ENCODE peak calls at places on chromosome 16, in nine cellular contexts. L is astrocyte of the spinal cord, J is ascending aorta, K is lower lobe of right lung, C is fibroblast of mammary gland, O is HFF-Myc, P is left ventricle myocardium inferior, D is heart right ventricle, I is cardiac fibroblast. V is an unnamed sample.

GRCh38 chr16:30649725-30650368 is 913 bp upstream of the PRR14 start:
- DNase-seq in L (peak), J (no peak), K (no peak), C (no peak), O (no peak), P (no peak), D (no peak), I (no peak), V (no peak)

GRCh38 chr16:86432691-86433090 is 77.6 kb upstream of the FOXF1 start:
- DNase-seq in L (peak), J (no peak), K (no peak), C (no peak), O (no peak), P (no peak), D (no peak), I (no peak), V (peak)

GRCh38 chr16:15770512-15770911 is 86.3 kb downstream of the MYH11 start:
- DNase-seq in L (no peak), J (no peak), K (no peak), C (peak), O (no peak), P (no peak), D (no peak), I (peak), V (no peak)

GRCh38 chr16:79519448-79519847 is 81.1 kb downstream of the MAF start:
- DNase-seq in L (no peak), J (no peak), K (peak), C (no peak), O (no peak), P (peak), D (no peak), I (no peak), V (peak)

GRCh38 chr16:85847681-85848601 is 48.4 kb downstream of the COX4I1 start:
- DNase-seq in L (no peak), J (no peak), K (no peak), C (no peak), O (no peak), P (no peak), D (no peak), I (no peak), V (no peak)

GRCh38 chr16:17529982-17530760 is 59.4 kb upstream of the XYLT1 start:
- DNase-seq in L (no peak), J (no peak), K (no peak), C (no peak), O (no peak), P (no peak), D (no peak), I (no peak), V (peak)

GRCh38 chr16:4855804-4856203 is 8.5 kb downstream of the UBN1 start:
- DNase-seq in L (no peak), J (no peak), K (no peak), C (no peak), O (no peak), P (no peak), D (no peak), I (no peak), V (no peak)

GRCh38 chr16:23500866-23501234 is 9.4 kb downstream of the GGA2 start:
- DNase-seq in L (no peak), J (no peak), K (no peak), C (no peak), O (no peak), P (no peak), D (no peak), I (no peak), V (no peak)

GRCh38 chr16:14334366-14335105 is 263.4 kb downstream of the MRTFB start:
- DNase-seq in L (no peak), J (no peak), K (no peak), C (peak), O (peak), P (no peak), D (no peak), I (peak), V (no peak)

GRCh38 chr16:88772871-88773811 is 11.9 kb downstream of the PIEZO1 start:
- DNase-seq in L (peak), J (peak), K (peak), C (peak), O (peak), P (peak), D (peak), I (peak), V (no peak)

GRCh38 chr16:72172105-72173034 is at the start of gene PMFBP1:
- DNase-seq in L (peak), J (peak), K (no peak), C (peak), O (peak), P (no peak), D (peak), I (peak), V (no peak)

GRCh38 chr16:86946396-86946795 is 368.0 kb downstream of the FOXL1 start:
- DNase-seq in L (peak), J (no peak), K (no peak), C (no peak), O (no peak), P (no peak), D (no peak), I (no peak), V (no peak)

GRCh38 chr16:81618661-81619060 is 160.4 kb upstream of the PLCG2 start:
- DNase-seq in L (no peak), J (no peak), K (no peak), C (no peak), O (no peak), P (no peak), D (no peak), I (no peak), V (no peak)

GRCh38 chr16:73369841-73370240 is 321.9 kb upstream of the ZFHX3 start:
- DNase-seq in L (no peak), J (no peak), K (no peak), C (no peak), O (no peak), P (no peak), D (no peak), I (no peak), V (no peak)

GRCh38 chr16:85969591-85969990 is 70.6 kb downstream of the IRF8 start:
- DNase-seq in L (peak), J (no peak), K (no peak), C (no peak), O (no peak), P (no peak), D (no peak), I (no peak), V (no peak)

GRCh38 chr16:13858873-13859580 is 60.9 kb upstream of the ERCC4 start:
- DNase-seq in L (no peak), J (no peak), K (no peak), C (no peak), O (no peak), P (no peak), D (no peak), I (no peak), V (no peak)

GRCh38 chr16:73179671-73180370 is 131.9 kb upstream of the ZFHX3 start:
- DNase-seq in L (no peak), J (no peak), K (no peak), C (no peak), O (no peak), P (peak), D (peak), I (no peak), V (no peak)

GRCh38 chr16:29318037-29318436 is 88.5 kb downstream of the NPIPB11 start:
- DNase-seq in L (peak), J (no peak), K (no peak), C (no peak), O (no peak), P (no peak), D (no peak), I (no peak), V (no peak)

GRCh38 chr16:25031132-25031440 is 15.9 kb upstream of the ARHGAP17 start:
- DNase-seq in L (no peak), J (no peak), K (no peak), C (no peak), O (no peak), P (no peak), D (no peak), I (no peak), V (no peak)

GRCh38 chr16:46746821-46747776 is 1.0 kb downstream of the MYLK3 start:
- DNase-seq in L (no peak), J (no peak), K (no peak), C (no peak), O (no peak), P (peak), D (peak), I (no peak), V (no peak)

GRCh38 chr16:65102326-65102725 is 19.5 kb downstream of the CDH11 start:
- DNase-seq in L (no peak), J (no peak), K (no peak), C (no peak), O (no peak), P (no peak), D (no peak), I (no peak), V (no peak)

GRCh38 chr16:67943256-67943618 is 683 bp downstream of the LCAT start:
- DNase-seq in L (no peak), J (no peak), K (no peak), C (no peak), O (no peak), P (no peak), D (no peak), I (no peak), V (no peak)

GRCh38 chr16:67943619-67944503 is at the start of gene LCAT:
- DNase-seq in L (peak), J (peak), K (no peak), C (peak), O (no peak), P (peak), D (peak), I (peak), V (peak)

GRCh38 chr16:67941469-67942199 is 2.3 kb downstream of the LCAT start:
- DNase-seq in L (no peak), J (no peak), K (no peak), C (no peak), O (no peak), P (no peak), D (no peak), I (no peak), V (no peak)

GRCh38 chr16:67942200-67942509 is 1.8 kb downstream of the LCAT start:
- DNase-seq in L (peak), J (no peak), K (no peak), C (peak), O (no peak), P (no peak), D (no peak), I (peak), V (no peak)

DNA sequence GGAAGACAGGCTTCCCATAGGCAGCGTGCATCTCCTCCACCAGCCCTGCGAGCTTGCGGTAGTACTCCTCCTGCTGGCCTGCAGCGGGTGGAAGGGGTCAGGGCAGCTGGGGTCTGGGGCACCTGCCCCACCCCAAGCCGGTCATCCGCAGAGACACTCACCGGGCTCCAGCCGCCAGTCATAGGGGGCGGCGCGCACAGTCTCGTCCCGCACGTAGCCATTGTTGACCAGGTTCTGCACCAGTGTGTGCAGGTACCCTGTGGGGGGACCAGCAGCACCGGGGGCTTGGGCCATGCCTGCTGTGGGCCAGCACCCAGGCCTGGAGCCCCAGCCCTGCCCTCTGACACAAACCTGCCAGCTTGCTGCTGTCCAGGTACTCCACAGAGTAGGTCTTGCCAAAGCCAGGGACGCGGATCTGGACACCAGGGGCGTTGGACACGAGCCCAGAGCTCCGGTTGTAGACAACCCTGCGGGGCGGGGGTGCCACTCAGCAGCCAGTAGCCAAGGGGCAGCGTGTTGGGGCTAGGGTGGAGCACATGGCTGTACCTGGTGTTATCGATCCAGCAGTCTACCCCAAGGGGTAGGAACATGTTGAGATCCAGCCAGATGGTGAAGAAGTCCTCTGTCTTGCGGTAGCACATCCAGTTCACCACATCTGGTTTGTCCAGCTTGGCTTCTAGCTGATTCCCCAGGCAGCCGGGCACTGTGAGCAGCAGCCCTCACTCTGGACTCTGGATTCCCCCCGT is 1.2 kb downstream of the LCAT start:
- DNase-seq in L (no peak), J (no peak), K (no peak), C (no peak), O (no peak), P (no peak), D (no peak), I (no peak), V (no peak)
- TF ChIP-seq CTCF in L (no peak), J (no peak), K (no peak), C (no peak), O (no peak), P (no peak), D (no peak), I (no peak), V (no peak)

GRCh38 chr16:67393111-67393789 is at the start of gene TPPP3:
- DNase-seq in L (peak), J (peak), K (peak), C (peak), O (no peak), P (peak), D (peak), I (peak), V (peak)
- H3K4me3 ChIP-seq in L (peak), J (peak), K (peak), C (peak), O (peak), P (peak), D (peak), I (peak), V (no peak)

DNA sequence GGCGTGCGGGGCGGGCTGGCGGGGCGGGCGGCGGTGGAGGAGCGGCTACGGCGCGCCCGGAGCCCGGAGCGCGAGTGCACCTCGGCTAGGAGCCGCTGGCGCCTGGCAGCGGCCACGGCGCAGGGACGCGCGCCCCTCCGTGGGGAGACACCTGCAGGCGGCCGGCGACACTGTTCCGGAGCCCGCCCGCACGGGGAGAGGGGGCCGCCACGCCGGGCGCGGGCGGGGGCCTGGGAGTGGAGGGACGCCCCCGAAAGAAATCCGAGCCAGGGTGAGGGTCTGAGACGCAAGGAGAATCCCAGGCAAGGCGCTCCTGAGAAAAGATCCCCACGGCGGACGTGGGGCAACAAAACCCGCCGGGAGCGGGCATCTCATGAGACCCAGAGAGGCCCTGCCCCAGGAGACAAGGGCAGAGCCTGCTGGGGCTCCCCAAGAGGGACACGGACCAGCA is at the start of gene GSG1L:
- DNase-seq in L (no peak), J (no peak), K (no peak), C (no peak), O (no peak), P (no peak), D (no peak), I (no peak), V (no peak)
- TF ChIP-seq CTCF in L (no peak), J (peak), K (no peak), C (no peak), O (no peak), P (peak), D (peak), I (no peak), V (no peak)

GRCh38 chr16:62036101-62036806 is at the start of gene CDH8:
- DNase-seq in L (peak), J (no peak), K (peak), C (no peak), O (no peak), P (no peak), D (no peak), I (no peak), V (no peak)

GRCh38 chr16:62036807-62037135 is 533 bp upstream of the CDH8 start:
- DNase-seq in L (no peak), J (no peak), K (no peak), C (no peak), O (no peak), P (no peak), D (no peak), I (no peak), V (no peak)

GRCh38 chr16:62034236-62035114 is 1.8 kb downstream of the CDH8 start:
- DNase-seq in L (peak), J (no peak), K (no peak), C (no peak), O (no peak), P (no peak), D (no peak), I (no peak), V (no peak)

GRCh38 chr16:62033065-62033464 is 3.2 kb downstream of the CDH8 start:
- DNase-seq in L (no peak), J (no peak), K (no peak), C (no peak), O (no peak), P (no peak), D (no peak), I (no peak), V (no peak)

GRCh38 chr16:62035115-62036092 is 834 bp downstream of the CDH8 start:
- DNase-seq in L (peak), J (no peak), K (no peak), C (no peak), O (no peak), P (no peak), D (no peak), I (no peak), V (no peak)
- H3K4me3 ChIP-seq in L (peak), J (peak), K (peak), C (no peak), O (no peak), P (peak), D (peak), I (no peak), V (no peak)

GRCh38 chr16:74844041-74844826 is 69.6 kb upstream of the FA2H start:
- DNase-seq in L (no peak), J (no peak), K (no peak), C (peak), O (no peak), P (no peak), D (no peak), I (no peak), V (no peak)

GRCh38 chr16:74837056-74837455 is 62.4 kb upstream of the FA2H start:
- DNase-seq in L (no peak), J (no peak), K (no peak), C (no peak), O (no peak), P (no peak), D (no peak), I (peak), V (no peak)

GRCh38 chr16:74841904-74842303 is 67.3 kb upstream of the FA2H start:
- DNase-seq in L (no peak), J (no peak), K (no peak), C (no peak), O (no peak), P (no peak), D (no peak), I (no peak), V (no peak)

GRCh38 chr16:74842413-74842812 is 67.8 kb upstream of the FA2H start:
- DNase-seq in L (no peak), J (no peak), K (no peak), C (peak), O (no peak), P (no peak), D (no peak), I (no peak), V (no peak)

DNA sequence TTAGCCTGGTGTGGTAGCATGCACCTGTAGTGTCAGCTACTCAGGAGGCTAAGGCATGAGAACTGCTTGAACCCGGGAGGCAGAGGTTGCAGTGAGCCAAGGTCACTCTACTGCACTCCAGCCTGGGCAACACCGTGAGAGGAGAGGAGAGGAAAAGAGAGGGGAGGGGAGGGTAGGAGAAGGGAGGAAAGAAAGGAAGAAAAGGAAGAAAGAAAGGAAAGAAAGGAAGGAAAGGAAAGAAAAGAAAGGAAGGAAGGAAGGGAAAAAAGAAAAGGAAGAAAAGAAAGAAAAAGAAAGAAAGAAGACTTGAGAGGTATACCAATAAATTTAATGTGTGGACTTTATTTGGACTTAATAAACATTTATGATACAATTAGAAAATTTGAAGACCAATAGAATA is 66.8 kb upstream of the FA2H start:
- DNase-seq in L (no peak), J (no peak), K (no peak), C (no peak), O (no peak), P (no peak), D (no peak), I (no peak), V (no peak)
- TF ChIP-seq CTCF in L (no peak), J (no peak), K (no peak), C (no peak), O (no peak), P (no peak), D (no peak), I (no peak), V (no peak)

DNA sequence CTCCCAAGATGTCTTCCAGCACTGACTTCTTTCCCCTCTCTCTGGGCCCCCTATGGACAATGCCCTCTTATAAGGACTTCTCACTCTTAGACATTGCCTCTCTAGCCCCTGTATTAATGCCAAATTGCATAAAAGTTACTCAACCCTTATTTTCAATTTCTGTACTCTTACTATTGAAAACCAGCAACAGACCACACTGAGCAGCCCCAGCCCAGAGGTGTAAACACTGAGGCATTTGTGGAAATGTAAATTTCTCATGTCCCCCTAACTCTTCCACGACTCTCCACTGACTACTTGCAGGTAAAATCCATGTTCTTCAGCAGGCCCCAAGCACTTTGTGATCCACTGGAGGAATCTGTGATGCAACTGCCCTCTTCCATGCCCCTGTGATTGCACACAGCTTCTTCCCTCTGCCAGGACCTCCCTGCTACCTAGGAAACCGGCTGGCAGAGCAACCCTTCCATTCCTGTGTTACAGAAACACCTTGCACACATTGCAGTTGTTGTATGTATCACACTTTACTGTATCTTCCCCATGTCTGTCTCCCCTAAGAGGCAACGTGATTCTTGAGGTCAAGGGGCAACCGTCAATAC is 4.4 kb downstream of the N4BP1 start:
- DNase-seq in L (no peak), J (no peak), K (no peak), C (no peak), O (no peak), P (peak), D (no peak), I (no peak), V (no peak)
- H3K4me3 ChIP-seq in L (no peak), J (no peak), K (no peak), C (no peak), O (no peak), P (no peak), D (no peak), I (no peak), V (no peak)

V was measured in mucosa of descending colon.